ENCODE peak calls at places on chromosomes 2 and 18, in seven cellular contexts. C, J, Z, K, N, W and D are unnamed samples. For H3K36me3, the result is how much of the 10 kb centered on the place peaks cover.

GRCh38 chr2:233965032-233965614 is 48.0 kb downstream of the TRPM8 start:
- DNase-seq in W (no peak), J (no peak), Z (no peak), C (no peak), N (no peak), K (no peak), D (no peak)

GRCh38 chr2:50515638-50516037 is 516.3 kb downstream of the NRXN1 start:
- DNase-seq in C (no peak), N (no peak), K (no peak), W (no peak), Z (no peak), J (no peak), D (no peak)

GRCh38 chr2:173427887-173428683 is 73.4 kb downstream of the CDCA7 start:
- DNase-seq in Z (no peak), K (peak), C (no peak), W (peak), J (no peak), N (no peak), D (no peak)

GRCh38 chr18:4871197-4871596 is 325.9 kb downstream of the AKAIN1 start:
- DNase-seq in Z (no peak), N (no peak), W (no peak), C (no peak), J (no peak), K (no peak), D (no peak)

GRCh38 chr2:163734401-163734800 is 1.4 kb downstream of the FIGN start:
- DNase-seq in K (no peak), C (no peak), N (no peak), W (no peak), Z (no peak), J (no peak), D (no peak)

GRCh38 chr18:32437080-32437834 is 33.4 kb downstream of the GAREM1 start:
- DNase-seq in J (no peak), K (no peak), N (no peak), C (no peak), W (no peak), Z (no peak), D (no peak)

GRCh38 chr2:12835733-12836132 is 119.0 kb downstream of the TRIB2 start:
- DNase-seq in Z (no peak), C (no peak), K (no peak), W (no peak), N (no peak), J (no peak), D (no peak)

GRCh38 chr18:57353940-57354461 is 1.6 kb downstream of the ST8SIA3 start:
- DNase-seq in C (no peak), W (peak), N (no peak), J (peak), K (no peak), Z (peak), D (no peak)

GRCh38 chr2:58535182-58535581 is 294.1 kb upstream of the FANCL start:
- DNase-seq in K (no peak), N (no peak), Z (no peak), C (no peak), J (peak), W (no peak), D (no peak)

GRCh38 chr2:85554980-85555612 is 6.2 kb downstream of the GGCX start:
- DNase-seq in Z (no peak), C (no peak), N (no peak), K (no peak), W (no peak), J (no peak), D (no peak)

DNA sequence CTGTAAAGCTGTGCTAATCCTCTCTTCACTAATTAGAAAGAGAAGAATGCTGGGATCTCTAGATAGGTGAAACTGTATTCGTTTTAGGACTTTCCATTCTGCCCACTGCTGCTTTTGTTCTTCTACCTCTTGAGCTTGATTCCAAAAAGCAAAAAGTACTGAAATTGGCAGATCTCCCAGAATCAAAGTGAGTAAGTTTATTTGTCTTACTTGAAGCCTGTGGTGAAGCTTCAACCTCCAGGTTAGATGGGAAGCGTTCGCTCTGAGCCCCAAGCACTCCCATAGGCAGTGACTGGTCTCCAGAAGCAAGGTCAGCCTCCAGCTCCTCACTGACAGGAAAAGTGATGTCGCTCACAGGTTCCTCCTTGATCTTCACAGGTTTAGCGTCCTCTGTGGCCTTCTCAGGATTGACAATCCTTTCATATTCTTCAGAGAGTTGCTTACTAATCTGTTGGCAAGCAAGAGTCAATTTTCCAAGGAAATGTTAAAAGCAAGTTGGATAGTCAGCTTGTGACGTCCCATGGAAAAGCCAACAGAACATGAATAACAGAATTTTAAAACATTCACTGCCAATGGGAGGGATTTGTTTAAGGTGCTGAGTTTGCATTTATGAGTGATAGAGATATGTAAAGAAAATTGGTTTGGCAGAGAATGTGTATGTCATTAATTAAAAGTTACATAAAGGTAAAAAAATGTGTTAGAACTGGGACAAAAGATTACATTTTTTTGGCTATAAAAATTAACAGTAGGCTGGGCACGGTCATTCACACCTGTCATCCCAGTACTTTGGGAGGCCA is 8.1 kb downstream of the SUPT7L start:
- DNase-seq in K (no peak), J (peak), Z (no peak), W (no peak), N (no peak), C (no peak), D (no peak)
- H3K36me3 ChIP-seq in K (under half), J (half or more), Z (under half), W (under half), N (half or more), C (under half), D (under half)

GRCh38 chr2:111100765-111101162 is 19.9 kb upstream of the BCL2L11 start:
- DNase-seq in Z (no peak), W (no peak), N (no peak), C (peak), J (no peak), K (no peak), D (no peak)
- TF ChIP-seq CTCF in Z (no peak), W (peak), N (no peak), C (peak), J (no peak), K (no peak), D (no peak)

GRCh38 chr2:73852020-73852419 is 23.3 kb downstream of the STAMBP start:
- DNase-seq in J (no peak), C (no peak), K (no peak), Z (no peak), W (no peak), N (no peak), D (peak)
- H3K36me3 ChIP-seq in J (half or more), C (under half), K (under half), Z (under half), W (under half), N (half or more), D (under half)

GRCh38 chr18:36455931-36456330 is 158.4 kb downstream of the FHOD3 start:
- DNase-seq in J (no peak), K (no peak), Z (no peak), W (no peak), C (no peak), N (no peak), D (no peak)
- TF ChIP-seq CTCF in J (peak), K (no peak), Z (no peak), W (no peak), C (no peak), N (no peak), D (no peak)

GRCh38 chr2:61045999-61046398 is 19.7 kb upstream of the SANBR start:
- DNase-seq in J (no peak), Z (no peak), N (no peak), C (no peak), W (no peak), K (no peak), D (no peak)

GRCh38 chr2:61042807-61043206 is 22.9 kb upstream of the SANBR start:
- DNase-seq in N (no peak), K (no peak), J (no peak), Z (no peak), C (no peak), W (no peak), D (no peak)

GRCh38 chr2:61044596-61044995 is 21.1 kb upstream of the SANBR start:
- DNase-seq in C (no peak), Z (no peak), W (no peak), J (no peak), N (no peak), K (no peak), D (no peak)
- H3K36me3 ChIP-seq in C (under half), Z (under half), W (under half), J (under half), N (under half), K (under half), D (under half)